ENCODE peak calls at places on chromosomes 1 and 21, in nine cellular contexts. C is stimulated activated CD8-positive, alpha-beta memory T cell treated with anti-CD3 and anti-CD28 coated beads, Interleukin-4, amount 100 ng/mL, for 4 hours; R is left cardiac atrium; J is NCI-H69; B is endodermal cell; S is heart left ventricle; A is tibial artery; Z is MM.1S; O is DND-41. G is an unnamed sample.

GRCh38 chr1:183770816-183771128 is 34.1 kb upstream of the RGL1 start:
- DNase-seq in Z (no peak), R (no peak), O (no peak), J (no peak), A (no peak), B (no peak), S (no peak), C (no peak), G (no peak)

GRCh38 chr1:240271081-240271480 is 179.4 kb downstream of the FMN2 start:
- DNase-seq in A (no peak), R (no peak), C (no peak), B (no peak), Z (no peak), O (no peak), J (no peak), S (no peak), G (no peak)

GRCh38 chr1:228697209-228698016 is 37.9 kb upstream of the RHOU start:
- DNase-seq in B (no peak), R (peak), C (no peak), J (peak), O (peak), S (no peak), A (peak), Z (no peak), G (peak)

GRCh38 chr1:42259739-42260064 is 75.3 kb downstream of the FOXJ3 start:
- DNase-seq in Z (no peak), C (no peak), A (no peak), J (no peak), B (no peak), O (no peak), R (no peak), S (no peak), G (no peak)

GRCh38 chr1:206713910-206714312 is 29.2 kb downstream of the MAPKAPK2 start:
- DNase-seq in A (no peak), S (no peak), Z (no peak), B (no peak), C (no peak), O (no peak), R (no peak), J (no peak), G (no peak)

GRCh38 chr1:87093286-87093685 is 178.9 kb downstream of the HS2ST1 start:
- DNase-seq in O (no peak), A (no peak), Z (no peak), C (no peak), R (no peak), J (no peak), B (no peak), S (no peak), G (no peak)

GRCh38 chr1:204349602-204350001 is 10.1 kb downstream of the PLEKHA6 start:
- DNase-seq in A (no peak), J (no peak), R (no peak), C (no peak), Z (no peak), B (no peak), O (no peak), S (no peak), G (no peak)

GRCh38 chr21:39189857-39190604 is 6.8 kb upstream of the PSMG1 start:
- DNase-seq in Z (no peak), A (no peak), C (no peak), R (no peak), S (no peak), J (no peak), O (no peak), B (no peak), G (no peak)

GRCh38 chr1:218813247-218813646 is 360.4 kb upstream of the LYPLAL1 start:
- DNase-seq in R (no peak), Z (no peak), B (no peak), C (no peak), A (no peak), J (peak), O (no peak), S (no peak), G (no peak)

GRCh38 chr1:154878371-154879355 is 8.6 kb upstream of the KCNN3 start:
- DNase-seq in S (peak), B (peak), R (peak), J (peak), C (peak), Z (peak), O (peak), A (peak), G (peak)

GRCh38 chr1:227889863-227890405 is 57.8 kb downstream of the WNT9A start:
- DNase-seq in O (no peak), B (peak), S (peak), C (no peak), J (no peak), A (peak), Z (no peak), R (no peak), G (peak)

GRCh38 chr21:44473915-44474555 is 18.7 kb downstream of the LRRC3 start:
- DNase-seq in S (no peak), B (no peak), A (peak), R (no peak), C (no peak), Z (no peak), J (no peak), O (no peak), G (no peak)

GRCh38 chr1:27307851-27308598 is 13.9 kb upstream of the TMEM222 start:
- DNase-seq in R (no peak), C (no peak), S (no peak), A (no peak), Z (no peak), J (peak), B (peak), O (no peak), G (no peak)

GRCh38 chr1:182549346-182549745 is 39.7 kb downstream of the RNASEL start:
- DNase-seq in R (no peak), O (no peak), S (no peak), B (no peak), Z (no peak), A (no peak), J (no peak), C (no peak), G (no peak)

GRCh38 chr1:27342778-27343638 is 1.2 kb downstream of the SYTL1 start:
- DNase-seq in A (no peak), O (peak), R (no peak), B (peak), J (peak), S (peak), Z (no peak), C (peak), G (no peak)

GRCh38 chr1:8676072-8676471 is 141.4 kb downstream of the RERE start:
- DNase-seq in J (no peak), C (no peak), B (no peak), Z (no peak), S (no peak), A (no peak), O (no peak), R (no peak), G (no peak)

GRCh38 chr1:47794081-47794480 is 203.1 kb downstream of the TRABD2B start:
- DNase-seq in Z (no peak), A (no peak), R (no peak), C (no peak), J (no peak), S (no peak), O (no peak), B (no peak), G (no peak)

GRCh38 chr1:224192082-224192786 is 9.2 kb downstream of the DEGS1 start:
- DNase-seq in J (no peak), A (no peak), C (no peak), B (no peak), S (no peak), Z (no peak), O (no peak), R (no peak), G (no peak)

GRCh38 chr21:42829417-42829816 is 49.9 kb downstream of the WDR4 start:
- DNase-seq in C (no peak), Z (no peak), A (no peak), R (no peak), B (no peak), O (no peak), S (peak), J (no peak), G (no peak)

GRCh38 chr1:232556336-232556735 is 73.6 kb downstream of the SIPA1L2 start:
- DNase-seq in B (peak), S (no peak), Z (no peak), J (no peak), C (no peak), O (no peak), R (no peak), A (no peak), G (no peak)

GRCh38 chr1:54804471-54805132 is 3.5 kb upstream of the TTC22 start:
- DNase-seq in B (peak), S (no peak), A (peak), C (no peak), O (no peak), R (no peak), J (no peak), Z (peak), G (no peak)

GRCh38 chr1:234745844-234746797 is 136.1 kb upstream of the IRF2BP2 start:
- DNase-seq in B (peak), O (no peak), C (no peak), A (no peak), Z (no peak), J (peak), S (no peak), R (no peak), G (no peak)

GRCh38 chr21:45277101-45278045 is 10.3 kb downstream of the POFUT2 start:
- DNase-seq in O (no peak), R (peak), B (peak), A (peak), S (no peak), C (no peak), Z (no peak), J (no peak), G (peak)

GRCh38 chr1:59315529-59316433 is 18.9 kb downstream of the FGGY start:
- DNase-seq in A (no peak), J (no peak), B (no peak), S (no peak), O (no peak), R (no peak), C (no peak), Z (no peak), G (no peak)

GRCh38 chr1:221157026-221157761 is 278.0 kb downstream of the HLX start:
- DNase-seq in O (no peak), A (no peak), J (no peak), R (no peak), S (no peak), C (no peak), Z (no peak), B (no peak), G (no peak)

GRCh38 chr1:34926156-34926555 is 3.3 kb downstream of the DLGAP3 start:
- DNase-seq in O (no peak), S (no peak), B (no peak), C (no peak), J (peak), A (no peak), Z (no peak), R (no peak), G (peak)

GRCh38 chr1:53373246-53373645 is 45.4 kb upstream of the LRP8 start:
- DNase-seq in R (no peak), B (peak), O (no peak), C (no peak), Z (no peak), A (peak), S (no peak), J (no peak), G (no peak)

GRCh38 chr1:2862441-2863148 is 61.1 kb upstream of the TTC34 start:
- DNase-seq in S (no peak), A (no peak), O (no peak), C (no peak), R (peak), B (no peak), Z (no peak), J (no peak), G (no peak)

GRCh38 chr1:205598841-205599666 is 32.8 kb downstream of the ELK4 start:
- DNase-seq in Z (no peak), O (no peak), J (no peak), C (no peak), B (no peak), S (peak), A (peak), R (peak), G (peak)

GRCh38 chr1:116482490-116482889 is 88.3 kb downstream of the CD58 start:
- DNase-seq in C (no peak), B (no peak), S (no peak), J (no peak), O (no peak), R (no peak), A (no peak), Z (no peak), G (no peak)

GRCh38 chr1:81158592-81158991 is 642.1 kb upstream of the ADGRL2 start:
- DNase-seq in A (no peak), Z (peak), J (no peak), O (no peak), S (no peak), B (peak), R (no peak), C (no peak), G (no peak)

GRCh38 chr1:107378602-107379265 is 237.9 kb downstream of the NTNG1 start:
- DNase-seq in S (no peak), B (no peak), R (no peak), C (no peak), O (no peak), Z (no peak), A (no peak), J (peak), G (no peak)

GRCh38 chr1:27567183-27567526 is 36.8 kb downstream of the AHDC1 start:
- DNase-seq in O (no peak), S (no peak), A (no peak), C (no peak), R (no peak), B (no peak), J (no peak), Z (no peak), G (no peak)

GRCh38 chr1:160083968-160084770 is 2.8 kb downstream of the KCNJ9 start:
- DNase-seq in O (no peak), Z (peak), A (no peak), J (peak), S (peak), B (peak), C (peak), R (peak), G (no peak)

GRCh38 chr1:237041795-237042466 is at the start of gene RYR2:
- DNase-seq in R (peak), J (no peak), Z (no peak), B (peak), C (no peak), S (peak), A (peak), O (no peak), G (no peak)

GRCh38 chr1:22784317-22784716 is 73.7 kb downstream of the EPHB2 start:
- DNase-seq in C (no peak), R (no peak), S (no peak), A (no peak), O (no peak), B (no peak), J (no peak), Z (no peak), G (no peak)

GRCh38 chr1:18681423-18681835 is 50.8 kb downstream of the PAX7 start:
- DNase-seq in B (no peak), O (peak), A (no peak), R (no peak), Z (peak), C (no peak), J (peak), S (no peak), G (no peak)

G was measured in coronary artery.